ENCODE peak calls at places on chromosomes 11 and 22, in nine cellular contexts. L, W, R, U, O, H, M, E and V are unnamed samples.

GRCh38 chr11:120648706-120649250 is 137.2 kb downstream of the GRIK4 start:
- DNase-seq in L (no peak), W (no peak), R (no peak), U (no peak), O (no peak), H (no peak), M (no peak), E (no peak), V (no peak)

GRCh38 chr11:33774356-33775063 is at the start of gene FBXO3:
- DNase-seq in L (peak; percentile 82), W (peak; percentile 86), R (peak; percentile 93), U (peak; percentile 79), O (peak; percentile 60), H (no peak), M (peak; percentile 75), E (peak; percentile 58), V (peak; percentile 62)

GRCh38 chr11:69295995-69296889 is 2.3 kb downstream of the MYEOV start:
- DNase-seq in L (peak; percentile 45), W (no peak), R (peak; percentile 70), U (no peak), O (peak; percentile 71), H (no peak), M (peak; percentile 94), E (peak; percentile 74), V (peak; percentile 89)

GRCh38 chr11:44746894-44747293 is 20.1 kb downstream of the TSPAN18 start:
- DNase-seq in L (no peak), W (peak; percentile 69), R (no peak), U (no peak), O (no peak), H (no peak), M (peak; percentile 35), E (no peak), V (no peak)

GRCh38 chr11:67732045-67732787 is 57.8 kb upstream of the ALDH3B2 start:
- DNase-seq in L (no peak), W (no peak), R (no peak), U (peak; percentile 27), O (no peak), H (no peak), M (no peak), E (no peak), V (no peak)

GRCh38 chr22:46042786-46043185 is 65.8 kb upstream of the WNT7B start:
- DNase-seq in L (peak; percentile 33), W (no peak), R (no peak), U (no peak), O (no peak), H (no peak), M (no peak), E (peak; percentile 32), V (no peak)

GRCh38 chr11:78101073-78101472 is 21.4 kb upstream of the NDUFC2 start:
- DNase-seq in L (peak; percentile 22), W (no peak), R (no peak), U (no peak), O (no peak), H (no peak), M (no peak), E (peak; percentile 54), V (no peak)

GRCh38 chr11:69430566-69430965 is 50.9 kb upstream of the LINC01488 start:
- DNase-seq in L (peak; percentile 30), W (no peak), R (peak; percentile 79), U (no peak), O (no peak), H (no peak), M (peak; percentile 15), E (peak; percentile 30), V (no peak)

GRCh38 chr11:130212431-130212961 is 52.9 kb downstream of the ST14 start:
- DNase-seq in L (no peak), W (no peak), R (no peak), U (no peak), O (no peak), H (no peak), M (no peak), E (no peak), V (no peak)

GRCh38 chr11:32751381-32751780 is 43.1 kb downstream of the CCDC73 start:
- DNase-seq in L (no peak), W (no peak), R (no peak), U (no peak), O (no peak), H (no peak), M (no peak), E (no peak), V (no peak)

GRCh38 chr22:44256085-44256484 is 56.7 kb downstream of the SHISAL1 start:
- DNase-seq in L (no peak), W (no peak), R (no peak), U (no peak), O (no peak), H (no peak), M (no peak), E (no peak), V (no peak)

GRCh38 chr11:72735495-72736027 is 16.6 kb downstream of the ARAP1 start:
- DNase-seq in L (peak; percentile 45), W (peak; percentile 77), R (no peak), U (no peak), O (peak; percentile 45), H (no peak), M (peak; percentile 48), E (peak; percentile 84), V (no peak)

GRCh38 chr11:47917643-47918369 is 62.6 kb upstream of the PTPRJ start:
- DNase-seq in L (peak; percentile 96), W (peak; percentile 82), R (peak; percentile 35), U (no peak), O (peak; percentile 63), H (peak; percentile 39), M (peak; percentile 95), E (peak; percentile 98), V (peak; percentile 75)

GRCh38 chr11:4430060-4430459 is 19.0 kb upstream of the OR52K2 start:
- DNase-seq in L (no peak), W (no peak), R (no peak), U (no peak), O (no peak), H (no peak), M (no peak), E (no peak), V (no peak)

GRCh38 chr11:28701760-28702449 is 593.7 kb downstream of the METTL15 start:
- DNase-seq in L (peak; percentile 11), W (no peak), R (no peak), U (no peak), O (peak; percentile 77), H (no peak), M (no peak), E (no peak), V (no peak)

GRCh38 chr11:99920956-99921355 is 766.1 kb upstream of the ARHGAP42 start:
- DNase-seq in L (peak; percentile 1), W (no peak), R (no peak), U (no peak), O (no peak), H (no peak), M (no peak), E (no peak), V (no peak)

GRCh38 chr22:48576333-48577013 is 1251.2 kb downstream of the BRD1 start:
- DNase-seq in L (peak; percentile 29), W (no peak), R (no peak), U (no peak), O (no peak), H (no peak), M (peak; percentile 25), E (no peak), V (no peak)
- TF ChIP-seq CTCF in L (no peak), W (peak; percentile 40), R (peak; percentile 22), U (no peak), O (peak; percentile 2), H (no peak), M (peak; percentile 23), E (no peak), V (no peak)

GRCh38 chr22:31726692-31727091 is 23.2 kb downstream of the PRR14L start:
- DNase-seq in L (no peak), W (no peak), R (no peak), U (no peak), O (no peak), H (no peak), M (no peak), E (no peak), V (no peak)

GRCh38 chr22:31728857-31729256 is 21.1 kb downstream of the PRR14L start:
- DNase-seq in L (no peak), W (no peak), R (no peak), U (no peak), O (no peak), H (no peak), M (no peak), E (no peak), V (no peak)

GRCh38 chr22:31732089-31732829 is 17.7 kb downstream of the PRR14L start:
- DNase-seq in L (no peak), W (no peak), R (no peak), U (no peak), O (no peak), H (no peak), M (no peak), E (no peak), V (no peak)

GRCh38 chr22:31733580-31734079 is 16.3 kb downstream of the PRR14L start:
- DNase-seq in L (no peak), W (no peak), R (no peak), U (no peak), O (no peak), H (no peak), M (no peak), E (no peak), V (no peak)

DNA sequence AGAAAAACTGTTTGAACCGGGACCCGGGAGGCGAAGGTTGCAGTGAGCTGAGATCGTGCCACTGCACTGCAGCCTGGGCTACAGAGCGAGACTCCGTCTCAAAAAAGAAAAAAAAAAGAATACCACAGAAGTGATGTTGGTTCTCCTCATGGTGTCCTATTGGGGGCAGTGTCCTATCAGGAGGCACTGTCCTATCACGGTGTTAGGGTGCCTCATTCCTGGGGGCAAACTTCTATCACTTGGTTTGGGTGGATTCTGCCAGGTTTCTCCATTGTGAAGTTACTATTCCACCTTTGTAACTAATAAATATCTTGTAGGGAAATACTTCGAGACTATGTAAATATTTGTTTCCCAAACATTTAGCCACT is 19.6 kb downstream of the PRR14L start:
- DNase-seq in L (no peak), W (no peak), R (no peak), U (no peak), O (no peak), H (no peak), M (no peak), E (no peak), V (no peak)
- TF ChIP-seq CTCF in L (peak; percentile 27), W (no peak), R (no peak), U (no peak), O (peak; percentile 19), H (no peak), M (no peak), E (no peak), V (peak; percentile 29)

DNA sequence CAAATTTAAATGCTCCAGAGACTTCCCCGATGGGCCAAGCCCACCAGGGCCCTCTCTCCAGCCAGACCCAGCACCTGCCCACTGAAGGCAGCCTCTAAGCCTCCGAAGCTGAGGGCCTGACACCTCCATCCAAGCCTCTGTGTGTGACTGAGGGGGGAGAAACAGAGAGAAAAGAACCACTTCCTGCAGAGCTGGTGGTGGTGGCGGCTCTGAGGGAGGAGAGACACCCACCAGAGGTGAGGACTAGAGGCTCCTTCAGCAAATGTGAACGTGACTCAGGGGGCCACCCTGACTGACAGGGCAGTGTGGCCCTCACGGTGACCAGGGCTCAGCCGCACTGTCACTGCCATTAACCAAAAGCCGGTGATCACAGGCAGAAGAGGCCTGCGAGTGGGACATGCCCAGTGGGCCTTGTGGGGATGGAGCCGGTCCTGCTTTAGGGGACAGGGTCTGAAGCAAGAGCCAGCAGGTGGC is 31.0 kb upstream of the CD5 start:
- DNase-seq in L (no peak), W (no peak), R (no peak), U (peak; percentile 48), O (no peak), H (no peak), M (no peak), E (no peak), V (no peak)
- TF ChIP-seq CTCF in L (no peak), W (no peak), R (no peak), U (no peak), O (no peak), H (no peak), M (no peak), E (no peak), V (no peak)

GRCh38 chr11:65911682-65912568 is 6.9 kb downstream of the C11orf68 start:
- DNase-seq in L (peak; percentile 73), W (peak; percentile 64), R (no peak), U (no peak), O (peak; percentile 79), H (no peak), M (peak; percentile 89), E (peak; percentile 87), V (no peak)
- TF ChIP-seq CTCF in L (peak; percentile 25), W (peak; percentile 43), R (peak; percentile 14), U (no peak), O (peak; percentile 35), H (peak; percentile 38), M (peak; percentile 54), E (peak; percentile 46), V (no peak)